ENCODE peak calls at places on chromosomes 12 and 14, in eight cellular contexts. One of them, this sample, is unnamed.

GRCh38 chr12:71139153-71139735 is 18.6 kb downstream of the TSPAN8 start:
- DNase-seq in sigmoid colon: no peak
- DNase-seq in GM12865: no peak
- DNase-seq in ovary: no peak
- DNase-seq in AG04450: no peak
- DNase-seq in heart right ventricle: no peak
- DNase-seq in pancreas: no peak
- DNase-seq in astrocyte of the cerebellum: no peak
- DNase-seq in this sample: no peak

GRCh38 chr14:77303417-77304156 is 17.1 kb downstream of the POMT2 start:
- DNase-seq in sigmoid colon: no peak
- DNase-seq in GM12865: peak
- DNase-seq in ovary: no peak
- DNase-seq in AG04450: peak
- DNase-seq in heart right ventricle: no peak
- DNase-seq in pancreas: no peak
- DNase-seq in astrocyte of the cerebellum: peak
- DNase-seq in this sample: no peak

GRCh38 chr14:71415404-71415690 is 508.1 kb downstream of the PCNX1 start:
- DNase-seq in sigmoid colon: no peak
- DNase-seq in GM12865: no peak
- DNase-seq in ovary: no peak
- DNase-seq in AG04450: peak
- DNase-seq in heart right ventricle: no peak
- DNase-seq in pancreas: no peak
- DNase-seq in astrocyte of the cerebellum: no peak
- DNase-seq in this sample: no peak

GRCh38 chr12:132597333-132598283 is 12.8 kb downstream of the LRCOL1 start:
- DNase-seq in sigmoid colon: no peak
- DNase-seq in GM12865: peak
- DNase-seq in ovary: no peak
- DNase-seq in AG04450: no peak
- DNase-seq in heart right ventricle: no peak
- DNase-seq in pancreas: no peak
- DNase-seq in astrocyte of the cerebellum: no peak
- DNase-seq in this sample: peak

GRCh38 chr14:104186575-104186974 is 48.2 kb downstream of the KIF26A start:
- DNase-seq in sigmoid colon: no peak
- DNase-seq in GM12865: no peak
- DNase-seq in ovary: no peak
- DNase-seq in AG04450: no peak
- DNase-seq in heart right ventricle: no peak
- DNase-seq in pancreas: no peak
- DNase-seq in astrocyte of the cerebellum: no peak
- DNase-seq in this sample: no peak

GRCh38 chr14:83101855-83102254 is 1568.2 kb upstream of the SEL1L start:
- DNase-seq in sigmoid colon: no peak
- DNase-seq in GM12865: no peak
- DNase-seq in ovary: no peak
- DNase-seq in AG04450: peak
- DNase-seq in heart right ventricle: no peak
- DNase-seq in pancreas: no peak
- DNase-seq in astrocyte of the cerebellum: no peak
- DNase-seq in this sample: no peak

GRCh38 chr12:26065451-26065850 is 59.4 kb downstream of the BHLHE41 start:
- DNase-seq in sigmoid colon: no peak
- DNase-seq in GM12865: no peak
- DNase-seq in ovary: no peak
- DNase-seq in AG04450: no peak
- DNase-seq in heart right ventricle: no peak
- DNase-seq in pancreas: no peak
- DNase-seq in astrocyte of the cerebellum: no peak
- DNase-seq in this sample: no peak

GRCh38 chr14:98173291-98173690 is 1098.7 kb downstream of the BCL11B start:
- DNase-seq in sigmoid colon: no peak
- DNase-seq in GM12865: peak
- DNase-seq in ovary: no peak
- DNase-seq in AG04450: no peak
- DNase-seq in heart right ventricle: no peak
- DNase-seq in pancreas: no peak
- DNase-seq in astrocyte of the cerebellum: no peak
- DNase-seq in this sample: no peak

GRCh38 chr14:36301159-36301558 is 19.3 kb downstream of the MBIP start:
- DNase-seq in sigmoid colon: no peak
- DNase-seq in GM12865: no peak
- DNase-seq in ovary: no peak
- DNase-seq in AG04450: no peak
- DNase-seq in heart right ventricle: no peak
- DNase-seq in pancreas: no peak
- DNase-seq in astrocyte of the cerebellum: no peak
- DNase-seq in this sample: no peak

GRCh38 chr12:32561931-32562341 is 117.2 kb upstream of the DNM1L start:
- DNase-seq in sigmoid colon: no peak
- DNase-seq in GM12865: no peak
- DNase-seq in ovary: peak
- DNase-seq in AG04450: no peak
- DNase-seq in heart right ventricle: no peak
- DNase-seq in pancreas: no peak
- DNase-seq in astrocyte of the cerebellum: no peak
- DNase-seq in this sample: no peak

GRCh38 chr12:64621257-64621942 is 11.1 kb downstream of the RASSF3 start:
- DNase-seq in sigmoid colon: no peak
- DNase-seq in GM12865: peak
- DNase-seq in ovary: no peak
- DNase-seq in AG04450: peak
- DNase-seq in heart right ventricle: no peak
- DNase-seq in pancreas: no peak
- DNase-seq in astrocyte of the cerebellum: no peak
- DNase-seq in this sample: no peak

GRCh38 chr14:33794791-33795300 is 156.0 kb downstream of the EGLN3 start:
- DNase-seq in sigmoid colon: no peak
- DNase-seq in GM12865: no peak
- DNase-seq in ovary: no peak
- DNase-seq in AG04450: no peak
- DNase-seq in heart right ventricle: no peak
- DNase-seq in pancreas: no peak
- DNase-seq in astrocyte of the cerebellum: no peak
- DNase-seq in this sample: no peak

GRCh38 chr12:47975036-47975620 is 11.7 kb downstream of the TMEM106C start:
- DNase-seq in sigmoid colon: peak
- DNase-seq in GM12865: no peak
- DNase-seq in ovary: no peak
- DNase-seq in AG04450: no peak
- DNase-seq in heart right ventricle: no peak
- DNase-seq in pancreas: no peak
- DNase-seq in astrocyte of the cerebellum: no peak
- DNase-seq in this sample: no peak

GRCh38 chr12:38502420-38502819 is 185.8 kb downstream of the ALG10B start:
- DNase-seq in sigmoid colon: no peak
- DNase-seq in GM12865: no peak
- DNase-seq in ovary: no peak
- DNase-seq in AG04450: no peak
- DNase-seq in heart right ventricle: no peak
- DNase-seq in pancreas: no peak
- DNase-seq in astrocyte of the cerebellum: no peak
- DNase-seq in this sample: no peak

GRCh38 chr12:10967409-10967808 is 19.3 kb downstream of the TAS2R50 start:
- DNase-seq in sigmoid colon: no peak
- DNase-seq in GM12865: no peak
- DNase-seq in ovary: no peak
- DNase-seq in AG04450: peak
- DNase-seq in heart right ventricle: no peak
- DNase-seq in pancreas: no peak
- DNase-seq in astrocyte of the cerebellum: peak
- DNase-seq in this sample: no peak

GRCh38 chr12:123948401-123949117 is 24.1 kb downstream of the CCDC92 start:
- DNase-seq in sigmoid colon: no peak
- DNase-seq in GM12865: no peak
- DNase-seq in ovary: no peak
- DNase-seq in AG04450: no peak
- DNase-seq in heart right ventricle: no peak
- DNase-seq in pancreas: no peak
- DNase-seq in astrocyte of the cerebellum: no peak
- DNase-seq in this sample: peak

GRCh38 chr14:61408498-61408897 is 87.1 kb downstream of the PRKCH start:
- DNase-seq in sigmoid colon: no peak
- DNase-seq in GM12865: no peak
- DNase-seq in ovary: no peak
- DNase-seq in AG04450: no peak
- DNase-seq in heart right ventricle: no peak
- DNase-seq in pancreas: no peak
- DNase-seq in astrocyte of the cerebellum: no peak
- DNase-seq in this sample: no peak

GRCh38 chr14:83300454-83301064 is 1766.9 kb upstream of the SEL1L start:
- DNase-seq in sigmoid colon: no peak
- DNase-seq in GM12865: peak
- DNase-seq in ovary: no peak
- DNase-seq in AG04450: no peak
- DNase-seq in heart right ventricle: no peak
- DNase-seq in pancreas: no peak
- DNase-seq in astrocyte of the cerebellum: peak
- DNase-seq in this sample: no peak

GRCh38 chr14:49999216-49999761 is 106.4 kb downstream of the ARF6 start:
- DNase-seq in sigmoid colon: peak
- DNase-seq in GM12865: peak
- DNase-seq in ovary: no peak
- DNase-seq in AG04450: no peak
- DNase-seq in heart right ventricle: peak
- DNase-seq in pancreas: peak
- DNase-seq in astrocyte of the cerebellum: peak
- DNase-seq in this sample: no peak

GRCh38 chr12:106112094-106112822 is 26.5 kb downstream of the NUAK1 start:
- DNase-seq in sigmoid colon: no peak
- DNase-seq in GM12865: no peak
- DNase-seq in ovary: no peak
- DNase-seq in AG04450: no peak
- DNase-seq in heart right ventricle: no peak
- DNase-seq in pancreas: no peak
- DNase-seq in astrocyte of the cerebellum: no peak
- DNase-seq in this sample: no peak

GRCh38 chr14:64879635-64880381 is at the start of gene SPTB:
- DNase-seq in sigmoid colon: no peak
- DNase-seq in GM12865: peak
- DNase-seq in ovary: no peak
- DNase-seq in AG04450: no peak
- DNase-seq in heart right ventricle: peak
- DNase-seq in pancreas: peak
- DNase-seq in astrocyte of the cerebellum: no peak
- DNase-seq in this sample: peak

GRCh38 chr12:94875525-94875924 is 128.0 kb downstream of the NDUFA12 start:
- DNase-seq in sigmoid colon: no peak
- DNase-seq in GM12865: peak
- DNase-seq in ovary: no peak
- DNase-seq in AG04450: no peak
- DNase-seq in heart right ventricle: no peak
- DNase-seq in pancreas: no peak
- DNase-seq in astrocyte of the cerebellum: no peak
- DNase-seq in this sample: no peak
- TF ChIP-seq CTCF in sigmoid colon: no peak
- TF ChIP-seq CTCF in GM12865: peak
- TF ChIP-seq CTCF in ovary: peak
- TF ChIP-seq CTCF in AG04450: peak
- TF ChIP-seq CTCF in heart right ventricle: peak
- TF ChIP-seq CTCF in pancreas: no peak
- TF ChIP-seq CTCF in astrocyte of the cerebellum: no peak
- TF ChIP-seq CTCF in this sample: no peak

GRCh38 chr12:78183854-78184253 is 353.2 kb downstream of the NAV3 start:
- DNase-seq in sigmoid colon: no peak
- DNase-seq in GM12865: no peak
- DNase-seq in ovary: no peak
- DNase-seq in AG04450: no peak
- DNase-seq in heart right ventricle: no peak
- DNase-seq in pancreas: no peak
- DNase-seq in astrocyte of the cerebellum: no peak
- DNase-seq in this sample: no peak
- TF ChIP-seq CTCF in sigmoid colon: no peak
- TF ChIP-seq CTCF in GM12865: no peak
- TF ChIP-seq CTCF in ovary: no peak
- TF ChIP-seq CTCF in AG04450: no peak
- TF ChIP-seq CTCF in heart right ventricle: no peak
- TF ChIP-seq CTCF in pancreas: no peak
- TF ChIP-seq CTCF in astrocyte of the cerebellum: no peak
- TF ChIP-seq CTCF in this sample: no peak

GRCh38 chr14:28141662-28142061 is 624.9 kb upstream of the FOXG1 start:
- DNase-seq in sigmoid colon: no peak
- DNase-seq in GM12865: no peak
- DNase-seq in ovary: no peak
- DNase-seq in AG04450: no peak
- DNase-seq in heart right ventricle: no peak
- DNase-seq in pancreas: no peak
- DNase-seq in astrocyte of the cerebellum: no peak
- DNase-seq in this sample: no peak
- TF ChIP-seq CTCF in sigmoid colon: no peak
- TF ChIP-seq CTCF in GM12865: no peak
- TF ChIP-seq CTCF in ovary: no peak
- TF ChIP-seq CTCF in AG04450: no peak
- TF ChIP-seq CTCF in heart right ventricle: no peak
- TF ChIP-seq CTCF in pancreas: no peak
- TF ChIP-seq CTCF in astrocyte of the cerebellum: no peak
- TF ChIP-seq CTCF in this sample: no peak

GRCh38 chr14:68896132-68896531 is 83.0 kb downstream of the ACTN1 start:
- DNase-seq in sigmoid colon: no peak
- DNase-seq in GM12865: peak
- DNase-seq in ovary: no peak
- DNase-seq in AG04450: no peak
- DNase-seq in heart right ventricle: no peak
- DNase-seq in pancreas: no peak
- DNase-seq in astrocyte of the cerebellum: no peak
- DNase-seq in this sample: no peak
- TF ChIP-seq CTCF in sigmoid colon: no peak
- TF ChIP-seq CTCF in GM12865: peak
- TF ChIP-seq CTCF in ovary: no peak
- TF ChIP-seq CTCF in AG04450: peak
- TF ChIP-seq CTCF in heart right ventricle: no peak
- TF ChIP-seq CTCF in pancreas: no peak
- TF ChIP-seq CTCF in astrocyte of the cerebellum: peak
- TF ChIP-seq CTCF in this sample: no peak

DNA sequence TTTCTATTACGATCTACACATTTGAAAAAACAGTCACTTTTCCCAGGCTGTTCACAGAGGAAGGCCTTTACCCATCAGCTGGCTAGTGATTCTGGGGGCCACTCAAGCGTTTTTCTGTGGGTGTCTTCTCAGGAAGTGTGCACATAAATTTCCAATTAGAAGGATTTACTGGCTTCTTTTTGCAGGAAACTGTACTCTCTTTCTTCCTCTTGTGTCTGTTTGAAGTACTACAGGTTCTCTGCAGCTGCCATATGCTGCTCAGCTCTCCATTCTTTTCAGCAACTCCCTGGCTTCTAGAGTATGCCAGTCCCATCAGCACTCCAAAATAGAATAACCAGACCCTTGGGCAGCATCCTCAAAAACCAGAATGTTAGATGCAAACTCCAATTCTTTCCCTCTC is 110.4 kb upstream of the NAV3 start:
- DNase-seq in sigmoid colon: no peak
- DNase-seq in GM12865: no peak
- DNase-seq in ovary: no peak
- DNase-seq in AG04450: no peak
- DNase-seq in heart right ventricle: no peak
- DNase-seq in pancreas: no peak
- DNase-seq in astrocyte of the cerebellum: no peak
- DNase-seq in this sample: no peak
- TF ChIP-seq CTCF in sigmoid colon: no peak
- TF ChIP-seq CTCF in GM12865: no peak
- TF ChIP-seq CTCF in ovary: no peak
- TF ChIP-seq CTCF in AG04450: peak
- TF ChIP-seq CTCF in heart right ventricle: no peak
- TF ChIP-seq CTCF in pancreas: no peak
- TF ChIP-seq CTCF in astrocyte of the cerebellum: peak
- TF ChIP-seq CTCF in this sample: peak